ENCODE peak calls at places on chromosomes 16 and 17, in five cellular contexts. One of them, this sample, is unnamed.

GRCh38 chr17:49585422-49586027 is 9.9 kb downstream of the NXPH3 start:
- DNase-seq in PC-9: no peak
- DNase-seq in HCT116: no peak
- DNase-seq in GM23248: no peak
- DNase-seq in PC-3: peak; percentile 67
- DNase-seq in this sample: no peak

GRCh38 chr16:50363656-50364055 is 5.1 kb downstream of the BRD7 start:
- DNase-seq in PC-9: no peak
- DNase-seq in HCT116: no peak
- DNase-seq in GM23248: no peak
- DNase-seq in PC-3: no peak
- DNase-seq in this sample: no peak

GRCh38 chr17:74957935-74958549 is 14.5 kb downstream of the HID1 start:
- DNase-seq in PC-9: no peak
- DNase-seq in HCT116: no peak
- DNase-seq in GM23248: peak; percentile 56
- DNase-seq in PC-3: peak; percentile 84
- DNase-seq in this sample: peak; percentile 54

GRCh38 chr17:8865811-8866210 is 1.7 kb downstream of the PIK3R6 start:
- DNase-seq in PC-9: no peak
- DNase-seq in HCT116: no peak
- DNase-seq in GM23248: no peak
- DNase-seq in PC-3: no peak
- DNase-seq in this sample: no peak

GRCh38 chr16:57061084-57061905 is 31.1 kb upstream of the CPNE2 start:
- DNase-seq in PC-9: peak; percentile 54
- DNase-seq in HCT116: no peak
- DNase-seq in GM23248: peak; percentile 86
- DNase-seq in PC-3: peak; percentile 30
- DNase-seq in this sample: no peak

GRCh38 chr17:8164815-8165131 is 2.0 kb upstream of the VAMP2 start:
- DNase-seq in PC-9: no peak
- DNase-seq in HCT116: no peak
- DNase-seq in GM23248: no peak
- DNase-seq in PC-3: no peak
- DNase-seq in this sample: no peak

GRCh38 chr16:71854369-71854948 is 8.7 kb downstream of the ATXN1L start:
- DNase-seq in PC-9: no peak
- DNase-seq in HCT116: no peak
- DNase-seq in GM23248: no peak
- DNase-seq in PC-3: peak; percentile 29
- DNase-seq in this sample: no peak

GRCh38 chr17:56833023-56833811 is 503 bp downstream of the C17orf67 start:
- DNase-seq in PC-9: peak; percentile 68
- DNase-seq in HCT116: peak; percentile 51
- DNase-seq in GM23248: peak; percentile 79
- DNase-seq in PC-3: peak; percentile 87
- DNase-seq in this sample: peak; percentile 64

GRCh38 chr16:86990451-86990850 is 326.7 kb downstream of the C16orf95 start:
- DNase-seq in PC-9: no peak
- DNase-seq in HCT116: no peak
- DNase-seq in GM23248: no peak
- DNase-seq in PC-3: no peak
- DNase-seq in this sample: no peak

GRCh38 chr17:69854381-69854780 is 220.6 kb upstream of the KCNJ16 start:
- DNase-seq in PC-9: no peak
- DNase-seq in HCT116: no peak
- DNase-seq in GM23248: no peak
- DNase-seq in PC-3: no peak
- DNase-seq in this sample: no peak

GRCh38 chr16:1102921-1103648 is 7.0 kb upstream of the C1QTNF8 start:
- DNase-seq in PC-9: no peak
- DNase-seq in HCT116: no peak
- DNase-seq in GM23248: peak; percentile 63
- DNase-seq in PC-3: peak; percentile 47
- DNase-seq in this sample: peak; percentile 54

GRCh38 chr16:68972720-68973119 is 129.4 kb downstream of the TANGO6 start:
- DNase-seq in PC-9: no peak
- DNase-seq in HCT116: no peak
- DNase-seq in GM23248: peak; percentile 40
- DNase-seq in PC-3: peak; percentile 51
- DNase-seq in this sample: no peak

DNA sequence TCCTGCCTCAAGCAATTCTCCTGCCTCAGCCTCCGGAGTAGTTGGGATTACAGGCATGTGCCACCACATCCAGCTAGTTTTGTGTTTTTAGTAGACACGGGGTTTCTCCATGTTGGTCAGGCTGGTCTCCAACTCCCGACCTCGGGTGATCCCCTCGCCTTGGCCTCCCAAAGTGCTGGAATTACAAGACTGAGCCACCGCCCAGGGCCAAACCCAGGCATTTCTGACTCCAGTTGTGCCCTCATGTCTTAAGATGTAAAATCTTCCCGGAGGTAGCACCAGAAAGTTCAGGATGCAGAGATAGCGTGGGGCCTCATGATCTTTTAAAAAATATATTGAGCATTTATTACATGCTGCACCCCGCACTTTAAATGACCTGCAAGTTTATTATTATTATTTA is 12.8 kb upstream of the SMG1 start:
- DNase-seq in PC-9: no peak
- DNase-seq in HCT116: no peak
- DNase-seq in GM23248: no peak
- DNase-seq in PC-3: no peak
- DNase-seq in this sample: no peak
- TF ChIP-seq EZH2 in PC-9: no peak
- TF ChIP-seq EZH2 in HCT116: no peak
- TF ChIP-seq EZH2 in GM23248: no peak
- TF ChIP-seq EZH2 in PC-3: no peak
- TF ChIP-seq EZH2 in this sample: no peak

DNA sequence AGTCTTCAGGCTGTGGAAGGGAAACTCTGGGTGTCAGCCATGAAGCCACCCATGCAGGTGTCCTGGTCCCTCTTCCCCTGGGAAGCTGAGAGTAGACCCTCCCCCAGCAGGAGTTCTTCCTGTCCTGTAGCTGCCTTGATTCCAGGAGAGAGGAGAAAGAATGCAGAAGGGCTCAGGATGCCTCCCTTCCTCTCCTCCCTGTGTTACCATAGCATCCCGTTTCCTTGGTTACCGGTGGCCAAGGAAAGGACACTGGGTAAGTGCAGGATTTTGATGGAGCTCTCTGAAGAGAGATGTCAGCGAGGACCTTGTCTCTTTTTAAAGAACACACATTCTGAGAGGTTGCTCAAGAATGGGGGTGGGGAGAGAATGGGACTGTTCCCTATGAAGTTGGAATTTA is 304.1 kb upstream of the N4BP1 start:
- DNase-seq in PC-9: no peak
- DNase-seq in HCT116: no peak
- DNase-seq in GM23248: no peak
- DNase-seq in PC-3: no peak
- DNase-seq in this sample: no peak
- H3K9me2 ChIP-seq in PC-9: no peaks in the 10 kb centered on the region
- H3K9me2 ChIP-seq in HCT116: no peaks in the 10 kb centered on the region
- H3K9me2 ChIP-seq in GM23248: no peaks in the 10 kb centered on the region
- H3K9me2 ChIP-seq in PC-3: no peaks in the 10 kb centered on the region
- H3K9me2 ChIP-seq in this sample: no peaks in the 10 kb centered on the region

GRCh38 chr17:28396635-28397239 is 9.3 kb downstream of the SLC46A1 start:
- DNase-seq in PC-9: no peak
- DNase-seq in HCT116: no peak
- DNase-seq in GM23248: no peak
- DNase-seq in PC-3: no peak
- DNase-seq in this sample: no peak
- H3K4me3 ChIP-seq in PC-9: no peak overlapping the region
- H3K4me3 ChIP-seq in HCT116: no peak overlapping the region
- H3K4me3 ChIP-seq in GM23248: no peak overlapping the region
- H3K4me3 ChIP-seq in PC-3: no peak overlapping the region
- H3K4me3 ChIP-seq in this sample: no peak overlapping the region

GRCh38 chr17:32692179-32692578 is 184.7 kb downstream of the MYO1D start:
- DNase-seq in PC-9: no peak
- DNase-seq in HCT116: no peak
- DNase-seq in GM23248: no peak
- DNase-seq in PC-3: no peak
- DNase-seq in this sample: no peak

GRCh38 chr17:32684087-32684828 is 192.7 kb downstream of the MYO1D start:
- DNase-seq in PC-9: no peak
- DNase-seq in HCT116: no peak
- DNase-seq in GM23248: no peak
- DNase-seq in PC-3: peak; percentile 27
- DNase-seq in this sample: no peak

GRCh38 chr17:32688221-32688620 is 188.7 kb downstream of the MYO1D start:
- DNase-seq in PC-9: no peak
- DNase-seq in HCT116: no peak
- DNase-seq in GM23248: no peak
- DNase-seq in PC-3: no peak
- DNase-seq in this sample: no peak

GRCh38 chr17:32693135-32693897 is 183.6 kb downstream of the MYO1D start:
- DNase-seq in PC-9: no peak
- DNase-seq in HCT116: no peak
- DNase-seq in GM23248: no peak
- DNase-seq in PC-3: no peak
- DNase-seq in this sample: no peak

GRCh38 chr17:32689348-32689747 is 187.6 kb downstream of the MYO1D start:
- DNase-seq in PC-9: no peak
- DNase-seq in HCT116: no peak
- DNase-seq in GM23248: no peak
- DNase-seq in PC-3: peak; percentile 46
- DNase-seq in this sample: no peak
- TF ChIP-seq EZH2 in PC-9: no peak
- TF ChIP-seq EZH2 in HCT116: no peak
- TF ChIP-seq EZH2 in GM23248: no peak
- TF ChIP-seq EZH2 in PC-3: no peak
- TF ChIP-seq EZH2 in this sample: no peak

GRCh38 chr17:51873302-51873701 is 285.2 kb downstream of the CA10 start:
- DNase-seq in PC-9: no peak
- DNase-seq in HCT116: no peak
- DNase-seq in GM23248: no peak
- DNase-seq in PC-3: no peak
- DNase-seq in this sample: no peak

GRCh38 chr17:51876986-51877385 is 281.5 kb downstream of the CA10 start:
- DNase-seq in PC-9: no peak
- DNase-seq in HCT116: no peak
- DNase-seq in GM23248: no peak
- DNase-seq in PC-3: no peak
- DNase-seq in this sample: no peak
- H3K9me2 ChIP-seq in PC-9: no peaks in the 10 kb centered on the region
- H3K9me2 ChIP-seq in HCT116: no peaks in the 10 kb centered on the region
- H3K9me2 ChIP-seq in GM23248: no peaks in the 10 kb centered on the region
- H3K9me2 ChIP-seq in PC-3: no peaks in the 10 kb centered on the region
- H3K9me2 ChIP-seq in this sample: no peaks in the 10 kb centered on the region

DNA sequence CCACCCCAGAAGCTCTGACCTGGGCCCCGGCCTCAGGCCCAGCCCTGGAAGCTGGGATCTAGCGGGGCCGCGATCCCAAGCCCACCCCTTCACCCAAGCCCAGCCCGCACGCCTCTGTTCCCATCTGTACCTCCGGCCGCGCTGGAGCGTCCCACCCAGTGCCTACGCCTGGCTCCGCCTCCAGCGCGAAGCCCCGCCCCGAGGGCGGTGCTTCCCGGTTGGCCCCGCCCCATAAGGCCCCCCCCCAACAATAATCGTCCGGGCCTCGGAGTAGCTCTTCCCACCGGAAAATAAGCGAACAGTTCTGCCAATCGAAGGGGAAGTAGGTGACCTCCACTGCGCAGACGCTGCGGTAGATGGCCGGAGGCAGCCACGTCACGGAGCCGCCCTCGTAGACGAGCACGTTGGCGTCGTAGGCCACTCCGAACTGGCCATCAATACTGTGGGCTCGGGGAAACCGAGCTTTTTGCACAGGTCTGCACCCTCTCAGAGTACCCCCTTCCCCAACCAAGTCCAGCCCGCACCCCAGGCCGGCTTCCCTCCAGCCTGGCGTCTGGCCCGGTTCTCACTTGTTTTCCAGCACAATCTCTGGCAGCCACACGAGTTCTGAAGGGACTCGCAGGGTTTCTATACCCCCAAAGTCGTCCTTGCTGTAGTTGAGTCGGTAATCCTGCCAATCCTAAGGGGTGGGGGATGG is 1.1 kb downstream of the CHRNE start:
- DNase-seq in PC-9: no peak
- DNase-seq in HCT116: no peak
- DNase-seq in GM23248: no peak
- DNase-seq in PC-3: no peak
- DNase-seq in this sample: no peak
- H3K4me3 ChIP-seq in PC-9: no peak overlapping the region
- H3K4me3 ChIP-seq in HCT116: no peak overlapping the region
- H3K4me3 ChIP-seq in GM23248: no peak overlapping the region
- H3K4me3 ChIP-seq in PC-3: no peak overlapping the region
- H3K4me3 ChIP-seq in this sample: no peak overlapping the region

This sample was measured in MM.1S.